ENCODE peak calls at places on chromosomes 3 and 15, in nine cellular contexts. I, K, T, H, L, P, N, S and A are unnamed samples.

GRCh38 chr15:88447206-88447605 is 20.0 kb downstream of the MRPL46 start:
- DNase-seq in I (no peak), K (no peak), T (no peak), H (no peak), L (no peak), P (no peak), N (no peak), S (no peak), A (no peak)

GRCh38 chr3:4987374-4988296 is 8.4 kb downstream of the BHLHE40 start:
- DNase-seq in I (no peak), K (no peak), T (no peak), H (no peak), L (no peak), P (no peak), N (no peak), S (no peak), A (no peak)

GRCh38 chr15:25401511-25401910 is 37.3 kb downstream of the UBE3A start:
- DNase-seq in I (no peak), K (no peak), T (no peak), H (no peak), L (no peak), P (no peak), N (no peak), S (no peak), A (no peak)

GRCh38 chr3:174198199-174198598 is 660.9 kb upstream of the NAALADL2 start:
- DNase-seq in I (no peak), K (no peak), T (no peak), H (no peak), L (no peak), P (no peak), N (peak; percentile 6), S (no peak), A (no peak)

GRCh38 chr3:61974662-61975061 is 398.7 kb downstream of the FEZF2 start:
- DNase-seq in I (no peak), K (no peak), T (no peak), H (no peak), L (no peak), P (no peak), N (no peak), S (no peak), A (no peak)

GRCh38 chr15:62495670-62496328 is 330.7 kb upstream of the C2CD4B start:
- DNase-seq in I (no peak), K (no peak), T (no peak), H (no peak), L (no peak), P (no peak), N (peak; percentile 84), S (no peak), A (no peak)

GRCh38 chr3:98521897-98522537 is 685 bp downstream of the CLDND1 start:
- DNase-seq in I (no peak), K (peak; percentile 36), T (peak; percentile 34), H (peak; percentile 33), L (no peak), P (peak; percentile 59), N (peak; percentile 57), S (peak; percentile 53), A (peak; percentile 50)

GRCh38 chr15:63023351-63023945 is 19.1 kb upstream of the TPM1 start:
- DNase-seq in I (no peak), K (no peak), T (no peak), H (no peak), L (no peak), P (no peak), N (peak; percentile 54), S (no peak), A (no peak)

GRCh38 chr15:73927003-73927475 is 777 bp downstream of the LOXL1 start:
- DNase-seq in I (no peak), K (peak; percentile 33), T (peak; percentile 84), H (peak; percentile 72), L (no peak), P (no peak), N (peak; percentile 33), S (peak; percentile 26), A (peak; percentile 59)